ENCODE peak calls at places on chromosomes 4 and X, in six cellular contexts. One of them, this sample, is unnamed. For H3F3A, the result is how much of the 10 kb centered on the place peaks cover.

GRCh38 chrX:119247702-119248101 is 11.6 kb downstream of the PGRMC1 start:
- DNase-seq in neural progenitor cell: no peak
- DNase-seq in GM23248: no peak
- DNase-seq in PC-3: no peak
- DNase-seq in MM.1S: no peak
- DNase-seq in SK-N-SH: no peak
- DNase-seq in this sample: no peak

GRCh38 chr4:150152764-150153163 is 74.5 kb downstream of the DCLK2 start:
- DNase-seq in MM.1S: no peak
- DNase-seq in neural progenitor cell: no peak
- DNase-seq in GM23248: peak
- DNase-seq in SK-N-SH: no peak
- DNase-seq in PC-3: peak
- DNase-seq in this sample: no peak

GRCh38 chr4:20095805-20096541 is 155.7 kb upstream of the SLIT2 start:
- DNase-seq in GM23248: peak
- DNase-seq in SK-N-SH: no peak
- DNase-seq in PC-3: peak
- DNase-seq in neural progenitor cell: no peak
- DNase-seq in MM.1S: no peak
- DNase-seq in this sample: no peak

GRCh38 chrX:150548251-150548650 is 20.2 kb upstream of the MTM1 start:
- DNase-seq in GM23248: no peak
- DNase-seq in neural progenitor cell: no peak
- DNase-seq in PC-3: no peak
- DNase-seq in SK-N-SH: no peak
- DNase-seq in MM.1S: no peak
- DNase-seq in this sample: no peak

GRCh38 chr4:109996531-109996930 is 83.8 kb downstream of the EGF start:
- DNase-seq in neural progenitor cell: no peak
- DNase-seq in MM.1S: no peak
- DNase-seq in GM23248: no peak
- DNase-seq in PC-3: no peak
- DNase-seq in SK-N-SH: no peak
- DNase-seq in this sample: no peak

GRCh38 chr4:151624606-151625565 is 135.9 kb downstream of the GATB start:
- DNase-seq in SK-N-SH: no peak
- DNase-seq in MM.1S: no peak
- DNase-seq in PC-3: no peak
- DNase-seq in neural progenitor cell: no peak
- DNase-seq in GM23248: peak
- DNase-seq in this sample: no peak

GRCh38 chrX:86066998-86067397 is 19.6 kb upstream of the CHM start:
- DNase-seq in neural progenitor cell: no peak
- DNase-seq in PC-3: peak
- DNase-seq in SK-N-SH: peak
- DNase-seq in MM.1S: no peak
- DNase-seq in GM23248: no peak
- DNase-seq in this sample: peak

GRCh38 chrX:136953867-136954787 is 73.6 kb upstream of the RBMX start:
- DNase-seq in MM.1S: peak
- DNase-seq in GM23248: peak
- DNase-seq in neural progenitor cell: peak
- DNase-seq in SK-N-SH: peak
- DNase-seq in PC-3: peak
- DNase-seq in this sample: peak

DNA sequence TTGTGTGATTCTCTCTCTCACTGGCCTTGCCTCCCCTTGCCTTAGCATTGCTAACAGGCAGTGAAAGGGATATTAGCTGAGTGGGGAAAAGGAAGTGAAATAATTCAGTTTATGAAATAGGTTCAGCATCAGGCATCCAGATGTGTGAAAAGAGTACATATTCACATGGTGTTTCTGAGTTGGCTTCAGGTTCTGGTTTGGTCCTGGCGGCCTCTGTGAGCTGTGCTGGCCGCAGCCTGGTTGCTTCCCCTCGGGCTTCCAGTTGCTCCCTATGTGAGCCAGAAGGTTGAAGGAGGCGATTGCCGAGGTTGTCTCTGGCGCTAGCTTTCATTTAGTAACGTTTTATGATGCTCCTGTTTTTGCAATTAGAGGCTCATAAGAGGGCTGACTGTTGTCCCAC is 99.1 kb upstream of the TLR2 start:
- DNase-seq in SK-N-SH: peak
- DNase-seq in neural progenitor cell: no peak
- DNase-seq in MM.1S: no peak
- DNase-seq in GM23248: peak
- DNase-seq in PC-3: no peak
- DNase-seq in this sample: no peak
- H3F3A ChIP-seq in SK-N-SH: under half
- H3F3A ChIP-seq in neural progenitor cell: under half
- H3F3A ChIP-seq in MM.1S: under half
- H3F3A ChIP-seq in GM23248: under half
- H3F3A ChIP-seq in PC-3: under half
- H3F3A ChIP-seq in this sample: under half

GRCh38 chrX:42739258-42739657 is 38.7 kb downstream of the PPP1R2C start:
- DNase-seq in GM23248: no peak
- DNase-seq in MM.1S: no peak
- DNase-seq in neural progenitor cell: no peak
- DNase-seq in SK-N-SH: no peak
- DNase-seq in PC-3: no peak
- DNase-seq in this sample: no peak
- H3K27ac ChIP-seq in GM23248: no peak
- H3K27ac ChIP-seq in MM.1S: no peak
- H3K27ac ChIP-seq in neural progenitor cell: no peak
- H3K27ac ChIP-seq in SK-N-SH: no peak
- H3K27ac ChIP-seq in PC-3: no peak
- H3K27ac ChIP-seq in this sample: no peak

DNA sequence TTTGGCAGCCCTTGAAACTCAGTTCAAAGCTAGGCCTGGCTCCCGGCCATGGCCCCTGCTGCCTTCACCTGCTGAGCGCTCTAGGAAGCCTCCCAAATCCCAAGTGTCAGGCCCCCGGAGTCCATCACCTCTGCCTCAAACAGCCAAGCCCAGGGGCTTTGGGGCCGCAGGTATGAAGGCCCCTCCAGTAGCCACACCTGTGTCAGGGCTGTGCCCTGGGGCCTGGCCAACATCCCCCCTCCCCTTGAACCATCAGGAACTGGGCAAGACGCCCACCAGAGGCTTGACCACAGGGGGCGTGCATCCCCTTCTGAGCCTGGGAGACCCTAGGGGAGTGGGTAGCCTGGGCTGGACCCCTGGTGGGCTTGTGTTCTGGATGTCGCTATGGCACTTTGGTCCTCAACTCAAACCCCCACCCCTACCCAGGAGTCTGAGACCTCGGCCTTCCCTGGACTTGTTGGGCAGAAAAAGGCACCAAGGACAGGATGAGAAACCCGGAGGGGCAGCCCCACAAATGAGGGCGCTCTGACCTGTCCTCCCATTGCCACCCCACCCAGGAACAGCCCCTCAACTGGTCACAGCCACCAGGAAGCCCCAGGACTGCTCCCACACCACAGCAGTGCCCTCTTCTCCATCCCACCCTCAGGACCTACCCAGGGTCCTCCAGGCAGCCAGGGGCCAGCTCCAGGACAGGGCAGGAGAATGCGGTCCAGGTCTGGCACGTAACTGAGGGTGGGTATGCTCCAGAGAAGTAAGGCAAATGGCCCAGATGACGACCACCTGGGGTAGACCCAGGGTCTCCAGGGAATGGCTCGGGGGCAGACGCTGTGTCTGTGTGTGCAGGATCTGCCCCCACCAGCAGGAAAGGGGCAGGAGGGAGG is 4.2 kb upstream of the SLBP start:
- DNase-seq in GM23248: no peak
- DNase-seq in MM.1S: no peak
- DNase-seq in neural progenitor cell: no peak
- DNase-seq in PC-3: no peak
- DNase-seq in SK-N-SH: peak
- DNase-seq in this sample: no peak
- TF ChIP-seq EZH2phosphoT487 in GM23248: no peak
- TF ChIP-seq EZH2phosphoT487 in MM.1S: no peak
- TF ChIP-seq EZH2phosphoT487 in neural progenitor cell: no peak
- TF ChIP-seq EZH2phosphoT487 in PC-3: no peak
- TF ChIP-seq EZH2phosphoT487 in SK-N-SH: no peak
- TF ChIP-seq EZH2phosphoT487 in this sample: no peak

DNA sequence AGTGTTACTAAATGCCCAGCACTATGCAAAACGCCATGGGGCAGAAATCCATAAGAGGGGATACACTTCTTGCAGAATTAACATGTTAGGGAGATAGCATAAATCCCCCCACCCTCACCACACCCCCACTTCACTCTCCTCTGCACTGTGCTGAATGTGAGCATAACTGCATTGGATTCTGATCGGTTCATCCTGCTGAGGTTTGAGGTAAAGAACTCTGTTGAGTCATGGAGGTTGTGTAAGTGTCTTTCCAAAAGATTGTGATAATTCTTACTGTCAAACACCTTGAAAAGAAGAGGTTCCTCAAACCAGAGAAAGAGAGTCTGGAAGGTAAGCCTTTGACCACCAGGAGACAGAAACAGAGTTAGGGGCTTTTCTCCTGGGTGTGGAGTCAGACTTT is 43.6 kb downstream of the RBM47 start:
- DNase-seq in GM23248: peak
- DNase-seq in neural progenitor cell: no peak
- DNase-seq in SK-N-SH: no peak
- DNase-seq in MM.1S: no peak
- DNase-seq in PC-3: no peak
- DNase-seq in this sample: no peak
- H3F3A ChIP-seq in GM23248: under half
- H3F3A ChIP-seq in neural progenitor cell: under half
- H3F3A ChIP-seq in SK-N-SH: under half
- H3F3A ChIP-seq in MM.1S: under half
- H3F3A ChIP-seq in PC-3: under half
- H3F3A ChIP-seq in this sample: under half

GRCh38 chr4:7463584-7464258 is 29.0 kb upstream of the PSAPL1 start:
- DNase-seq in GM23248: no peak
- DNase-seq in neural progenitor cell: no peak
- DNase-seq in SK-N-SH: no peak
- DNase-seq in MM.1S: no peak
- DNase-seq in PC-3: no peak
- DNase-seq in this sample: no peak
- H3K27ac ChIP-seq in GM23248: no peak
- H3K27ac ChIP-seq in neural progenitor cell: no peak
- H3K27ac ChIP-seq in SK-N-SH: no peak
- H3K27ac ChIP-seq in MM.1S: no peak
- H3K27ac ChIP-seq in PC-3: no peak
- H3K27ac ChIP-seq in this sample: no peak

GRCh38 chrX:83529950-83530349 is 21.9 kb downstream of the POU3F4 start:
- DNase-seq in SK-N-SH: no peak
- DNase-seq in neural progenitor cell: no peak
- DNase-seq in MM.1S: no peak
- DNase-seq in PC-3: no peak
- DNase-seq in GM23248: no peak
- DNase-seq in this sample: no peak
- TF ChIP-seq EZH2phosphoT487 in SK-N-SH: no peak
- TF ChIP-seq EZH2phosphoT487 in neural progenitor cell: no peak
- TF ChIP-seq EZH2phosphoT487 in MM.1S: no peak
- TF ChIP-seq EZH2phosphoT487 in PC-3: no peak
- TF ChIP-seq EZH2phosphoT487 in GM23248: no peak
- TF ChIP-seq EZH2phosphoT487 in this sample: no peak

DNA sequence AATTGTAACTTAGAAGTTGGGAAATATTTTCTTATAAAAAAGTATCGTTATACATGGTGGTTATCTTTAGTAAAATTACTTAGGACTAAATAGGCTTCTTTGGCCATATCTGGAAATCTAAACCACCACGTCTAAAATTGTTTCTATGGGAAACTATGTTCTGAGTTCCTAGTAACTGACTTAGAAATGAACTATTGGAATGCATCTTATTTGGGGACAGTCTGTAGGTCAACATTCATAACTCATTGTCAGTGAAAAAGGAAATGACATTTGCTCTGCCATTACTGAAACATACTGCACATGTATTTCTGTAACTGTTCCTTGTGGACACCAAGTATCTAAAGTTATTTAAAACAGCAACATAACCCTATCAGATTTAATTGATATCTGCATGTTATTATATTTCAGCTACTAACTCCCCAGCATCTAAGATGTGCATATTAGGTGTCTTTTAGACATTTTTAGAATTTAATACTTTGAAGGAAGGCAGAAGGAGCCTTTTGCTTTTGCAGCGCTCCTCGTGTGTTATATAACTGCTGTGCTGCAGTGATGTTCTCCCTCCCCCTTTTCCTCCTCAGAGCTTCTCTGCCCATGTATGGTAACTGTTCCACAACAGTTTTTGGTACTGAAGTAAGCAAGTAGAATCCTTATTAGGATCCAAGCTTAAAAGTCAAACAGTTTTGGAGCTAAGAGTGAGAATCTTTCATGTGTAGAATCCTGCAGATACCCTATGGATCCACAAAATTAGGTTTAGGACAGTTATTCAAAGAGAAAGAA is 37.2 kb upstream of the TMEM131L start:
- DNase-seq in GM23248: no peak
- DNase-seq in MM.1S: no peak
- DNase-seq in neural progenitor cell: no peak
- DNase-seq in SK-N-SH: no peak
- DNase-seq in PC-3: no peak
- DNase-seq in this sample: no peak
- H3F3A ChIP-seq in GM23248: under half
- H3F3A ChIP-seq in MM.1S: under half
- H3F3A ChIP-seq in neural progenitor cell: under half
- H3F3A ChIP-seq in SK-N-SH: under half
- H3F3A ChIP-seq in PC-3: under half
- H3F3A ChIP-seq in this sample: under half

GRCh38 chr4:768995-769394 is 56.9 kb downstream of the CPLX1 start:
- DNase-seq in PC-3: no peak
- DNase-seq in GM23248: no peak
- DNase-seq in neural progenitor cell: no peak
- DNase-seq in MM.1S: no peak
- DNase-seq in SK-N-SH: no peak
- DNase-seq in this sample: no peak

GRCh38 chr4:771464-771863 is 54.5 kb downstream of the CPLX1 start:
- DNase-seq in SK-N-SH: no peak
- DNase-seq in GM23248: no peak
- DNase-seq in neural progenitor cell: no peak
- DNase-seq in MM.1S: no peak
- DNase-seq in PC-3: no peak
- DNase-seq in this sample: no peak

GRCh38 chr4:768076-768475 is 57.9 kb downstream of the CPLX1 start:
- DNase-seq in MM.1S: no peak
- DNase-seq in PC-3: no peak
- DNase-seq in neural progenitor cell: no peak
- DNase-seq in GM23248: no peak
- DNase-seq in SK-N-SH: no peak
- DNase-seq in this sample: no peak

GRCh38 chr4:770022-770421 is 55.9 kb downstream of the CPLX1 start:
- DNase-seq in MM.1S: no peak
- DNase-seq in PC-3: no peak
- DNase-seq in SK-N-SH: no peak
- DNase-seq in GM23248: peak
- DNase-seq in neural progenitor cell: no peak
- DNase-seq in this sample: no peak

GRCh38 chr4:769511-769910 is 56.4 kb downstream of the CPLX1 start:
- DNase-seq in SK-N-SH: no peak
- DNase-seq in GM23248: no peak
- DNase-seq in neural progenitor cell: no peak
- DNase-seq in MM.1S: no peak
- DNase-seq in PC-3: no peak
- DNase-seq in this sample: no peak
- H3K27ac ChIP-seq in SK-N-SH: no peak
- H3K27ac ChIP-seq in GM23248: no peak
- H3K27ac ChIP-seq in neural progenitor cell: no peak
- H3K27ac ChIP-seq in MM.1S: no peak
- H3K27ac ChIP-seq in PC-3: no peak
- H3K27ac ChIP-seq in this sample: peak